ENCODE peak calls at places on chromosomes 13 and 19, in five cellular contexts. X is A549, C is ascending aorta, L is choroid plexus epithelial cell, J is endothelial cell. O is an unnamed sample.

GRCh38 chr19:40601061-40601973 is at the start of gene LTBP4:
- DNase-seq in X (no peak), C (no peak), L (peak; percentile 34), J (peak; percentile 40), O (no peak)

GRCh38 chr19:7528192-7528519 is 5.7 kb downstream of the MCOLN1 start:
- DNase-seq in X (no peak), C (no peak), L (no peak), J (no peak), O (no peak)

GRCh38 chr13:113220141-113220598 is 10.8 kb downstream of the CUL4A start:
- DNase-seq in X (no peak), C (no peak), L (peak; percentile 48), J (no peak), O (no peak)

GRCh38 chr13:105965910-105966309 is 569.6 kb downstream of the EFNB2 start:
- DNase-seq in X (no peak), C (no peak), L (no peak), J (no peak), O (no peak)

GRCh38 chr19:15112385-15112784 is 5.2 kb downstream of the SYDE1 start:
- DNase-seq in X (no peak), C (no peak), L (peak; percentile 29), J (no peak), O (no peak)

GRCh38 chr19:8641908-8642547 is 11.6 kb downstream of the NFILZ start:
- DNase-seq in X (peak; percentile 38), C (no peak), L (peak; percentile 90), J (peak; percentile 12), O (no peak)

GRCh38 chr13:73107459-73107858 is 48.7 kb downstream of the KLF5 start:
- DNase-seq in X (no peak), C (no peak), L (no peak), J (no peak), O (no peak)

GRCh38 chr19:39818626-39819097 is 15.3 kb downstream of the DYRK1B start:
- DNase-seq in X (no peak), C (no peak), L (no peak), J (no peak), O (no peak)

GRCh38 chr13:35744566-35745203 is 268.2 kb upstream of the MAB21L1 start:
- DNase-seq in X (no peak), C (no peak), L (peak; percentile 61), J (no peak), O (peak; percentile 72)

GRCh38 chr19:33906578-33907335 is 110.1 kb downstream of the KCTD15 start:
- DNase-seq in X (no peak), C (no peak), L (peak; percentile 42), J (peak; percentile 45), O (no peak)

GRCh38 chr13:84810781-84811180 is 928.5 kb upstream of the SLITRK1 start:
- DNase-seq in X (no peak), C (no peak), L (no peak), J (no peak), O (no peak)

GRCh38 chr19:33684550-33685303 is 63.0 kb downstream of the CHST8 start:
- DNase-seq in X (no peak), C (no peak), L (no peak), J (no peak), O (peak; percentile 42)

GRCh38 chr19:39916851-39917396 is 17.5 kb downstream of the FCGBP start:
- DNase-seq in X (no peak), C (no peak), L (peak; percentile 11), J (no peak), O (no peak)

GRCh38 chr19:51712461-51713081 is 11.2 kb downstream of the HAS1 start:
- DNase-seq in X (peak; percentile 59), C (no peak), L (peak; percentile 81), J (peak; percentile 38), O (peak; percentile 62)

GRCh38 chr19:2461751-2462634 is 5.2 kb upstream of the LMNB2 start:
- DNase-seq in X (no peak), C (no peak), L (peak; percentile 50), J (peak; percentile 65), O (no peak)
- TF ChIP-seq CTCF in X (no peak), C (no peak), L (peak; percentile 43), J (no peak), O (no peak)

DNA sequence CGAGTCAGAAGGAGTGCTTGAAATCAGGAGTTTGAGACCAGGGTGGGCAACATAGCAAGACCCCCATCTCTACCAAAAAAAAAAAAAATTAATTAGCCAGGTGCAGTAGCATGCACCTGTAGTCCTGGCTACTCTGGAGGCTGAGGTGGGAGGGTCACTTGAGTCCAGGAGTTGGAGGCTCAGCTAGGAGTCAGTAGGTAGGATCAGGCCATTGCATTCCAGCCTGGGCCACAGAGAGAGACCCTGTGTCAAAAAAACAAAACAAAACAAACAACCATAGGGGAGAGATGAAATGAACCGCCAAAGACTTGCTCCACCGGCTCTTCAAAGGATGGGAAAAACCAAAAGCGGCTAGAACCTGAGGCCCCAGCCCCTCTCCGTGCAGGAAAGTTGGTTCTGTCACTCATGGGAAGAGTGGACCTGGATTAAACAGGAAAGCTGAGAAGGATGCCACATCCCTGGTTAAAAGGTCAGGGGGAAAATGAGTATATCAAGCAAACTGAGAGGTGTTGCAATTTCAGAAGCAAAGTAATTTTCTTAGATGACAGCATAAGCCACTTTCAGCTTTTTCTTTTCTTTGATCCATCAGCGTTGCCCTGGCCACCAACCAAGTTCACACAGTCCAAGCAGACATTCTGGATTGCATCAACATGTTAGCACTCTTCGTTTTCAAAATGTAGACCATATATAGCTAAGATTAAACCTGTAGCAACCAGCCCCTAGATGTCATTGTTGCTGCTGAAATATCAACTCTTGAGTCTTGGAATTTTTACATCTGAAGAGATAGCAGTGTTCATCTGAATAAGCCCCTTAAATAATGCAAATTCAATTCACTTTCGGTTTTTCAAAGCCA is 8.9 kb upstream of the ZNF507 start:
- DNase-seq in X (no peak), C (no peak), L (peak; percentile 81), J (no peak), O (no peak)
- TF ChIP-seq CTCF in X (peak; percentile 48), C (no peak), L (peak; percentile 44), J (no peak), O (no peak)

DNA sequence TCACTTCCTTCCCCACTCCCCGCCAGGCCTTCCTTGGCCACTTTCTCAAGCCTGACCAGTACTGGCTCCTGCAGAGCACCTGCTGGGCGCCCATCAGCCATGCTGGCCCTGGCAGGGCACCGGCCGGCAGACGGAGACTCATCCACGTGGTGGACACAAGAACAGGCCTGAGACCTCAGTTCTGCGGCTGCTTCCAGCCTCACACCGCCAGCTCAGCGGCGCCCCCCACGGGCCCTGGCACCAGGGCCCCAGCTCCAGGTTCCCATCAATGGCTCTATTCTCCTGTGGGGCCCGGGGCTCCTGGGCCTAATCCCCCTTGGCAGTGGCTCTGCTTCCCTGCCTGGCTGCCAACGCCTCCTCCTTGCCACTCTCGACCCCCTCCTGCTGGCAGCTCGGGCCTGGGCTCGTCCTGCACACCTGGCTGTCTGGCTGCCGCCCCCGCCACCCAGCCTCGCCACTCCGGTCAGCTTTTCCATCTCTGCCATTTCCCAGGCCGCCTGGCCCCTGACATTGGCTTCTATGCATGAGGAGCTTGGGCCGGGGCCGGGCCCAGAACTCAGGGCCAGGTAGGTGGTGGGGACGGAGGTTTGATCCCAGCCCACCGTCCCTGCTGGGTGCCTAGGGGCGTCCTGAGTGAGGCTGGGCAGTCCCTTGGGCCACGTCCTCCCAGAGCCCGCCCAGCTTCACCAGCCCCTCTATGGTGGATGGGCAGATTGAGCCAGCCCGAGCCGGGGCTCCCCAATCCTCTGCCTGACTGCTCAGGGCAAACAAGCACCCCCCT is 6.2 kb downstream of the NDUFA11 start:
- DNase-seq in X (no peak), C (no peak), L (no peak), J (no peak), O (no peak)
- TF ChIP-seq CTCF in X (no peak), C (no peak), L (no peak), J (peak; percentile 27), O (peak; percentile 31)

GRCh38 chr19:48738557-48739399 is 1.6 kb downstream of the RASIP1 start:
- DNase-seq in X (peak; percentile 87), C (peak; percentile 53), L (peak; percentile 82), J (peak; percentile 99), O (peak; percentile 98)
- TF ChIP-seq CTCF in X (peak; percentile 92), C (peak; percentile 62), L (peak; percentile 3), J (peak; percentile 39), O (peak; percentile 28)

DNA sequence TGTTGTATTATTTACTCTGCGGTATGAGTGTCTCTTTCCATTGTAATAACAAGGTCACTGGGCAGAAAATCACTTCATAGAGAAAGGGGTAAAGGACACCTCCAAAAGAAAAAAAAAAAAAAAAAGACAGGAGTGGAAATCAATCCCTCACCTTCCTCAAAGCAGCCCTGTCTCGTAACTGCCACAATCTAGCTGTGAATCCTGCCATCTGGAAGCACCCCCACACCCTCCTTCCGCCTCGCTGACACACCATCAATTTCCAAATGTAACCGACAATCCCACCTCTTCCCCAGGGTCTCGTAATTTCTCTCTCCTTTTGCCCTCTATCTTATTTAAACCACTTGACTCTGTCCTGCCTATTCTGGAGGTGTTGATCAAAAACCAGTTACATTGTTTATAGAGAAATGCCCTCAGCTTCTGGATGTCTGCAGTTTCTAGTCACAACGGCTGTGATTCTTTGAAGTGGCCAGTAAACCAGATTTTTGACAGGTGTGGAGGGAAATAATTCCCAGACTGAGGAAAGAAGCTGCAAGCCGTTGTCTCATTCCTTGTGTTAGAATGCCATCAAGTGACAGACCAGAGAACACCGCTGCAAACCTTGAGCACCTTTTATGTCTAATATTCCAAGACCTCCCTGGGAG is 9.1 kb upstream of the POP4 start:
- DNase-seq in X (no peak), C (no peak), L (peak; percentile 48), J (peak; percentile 33), O (peak; percentile 28)
- TF ChIP-seq CTCF in X (peak; percentile 76), C (no peak), L (peak; percentile 45), J (no peak), O (peak; percentile 60)

GRCh38 chr13:99919132-99919531 is 52.4 kb downstream of the ZIC5 start:
- DNase-seq in X (no peak), C (no peak), L (no peak), J (no peak), O (no peak)
- TF ChIP-seq CTCF in X (no peak), C (no peak), L (no peak), J (no peak), O (no peak)

GRCh38 chr13:46378411-46378810 is 8.6 kb downstream of the RUBCNL start:
- DNase-seq in X (no peak), C (no peak), L (no peak), J (no peak), O (no peak)

GRCh38 chr13:46373623-46374022 is 13.4 kb downstream of the RUBCNL start:
- DNase-seq in X (no peak), C (no peak), L (no peak), J (no peak), O (no peak)

GRCh38 chr13:46377554-46377953 is 9.5 kb downstream of the RUBCNL start:
- DNase-seq in X (no peak), C (no peak), L (no peak), J (no peak), O (no peak)

GRCh38 chr13:46372071-46372470 is 15.0 kb downstream of the RUBCNL start:
- DNase-seq in X (no peak), C (no peak), L (no peak), J (no peak), O (peak; percentile 17)

DNA sequence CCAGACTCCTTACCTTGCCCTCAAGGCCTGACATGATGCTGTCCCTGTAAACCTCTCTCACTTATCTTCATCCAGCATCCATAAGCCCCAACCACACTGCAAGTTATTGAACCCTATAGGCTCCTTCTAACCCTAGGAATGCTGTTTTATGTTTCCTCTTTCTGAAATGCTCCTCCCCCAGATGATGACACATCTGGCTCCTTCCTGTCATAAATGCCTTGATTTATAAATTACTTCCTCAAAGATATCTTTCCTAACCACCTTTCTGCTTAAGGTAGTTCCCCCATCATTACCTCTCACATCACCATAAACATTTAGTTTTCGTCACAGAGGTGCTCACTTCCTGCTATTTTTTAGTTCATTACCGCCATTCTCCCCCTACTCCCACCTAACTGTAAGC is 12.3 kb downstream of the RUBCNL start:
- DNase-seq in X (no peak), C (no peak), L (no peak), J (no peak), O (no peak)
- TF ChIP-seq CTCF in X (no peak), C (no peak), L (no peak), J (no peak), O (no peak)

O was measured in WERI-Rb-1.